ENCODE peak calls at places on chromosome 16, in five cellular contexts. D is A549, J is SK-N-SH, U is HCT116, H is GM23338. X is an unnamed sample.

GRCh38 chr16:75801307-75801706 is 75.0 kb upstream of the CPHXL start:
- DNase-seq in D (no peak), J (no peak), U (no peak), H (peak), X (no peak)

GRCh38 chr16:14510939-14511797 is 118.9 kb downstream of the PARN start:
- DNase-seq in D (no peak), J (no peak), U (no peak), H (no peak), X (no peak)

GRCh38 chr16:749010-749409 is 8.2 kb upstream of the CIAO3 start:
- DNase-seq in D (no peak), J (no peak), U (no peak), H (no peak), X (no peak)

GRCh38 chr16:90019543-90020259 is 445 bp upstream of the DBNDD1 start:
- DNase-seq in D (peak), J (peak), U (no peak), H (peak), X (no peak)

GRCh38 chr16:46765050-46765449 is 16.9 kb upstream of the MYLK3 start:
- DNase-seq in D (no peak), J (no peak), U (no peak), H (no peak), X (no peak)

GRCh38 chr16:23587726-23588125 is 8.4 kb downstream of the NDUFAB1 start:
- DNase-seq in D (no peak), J (no peak), U (no peak), H (no peak), X (no peak)

GRCh38 chr16:74726056-74726455 is 25.4 kb upstream of the MLKL start:
- DNase-seq in D (no peak), J (no peak), U (no peak), H (no peak), X (no peak)

GRCh38 chr16:29825145-29826044 is 5.1 kb downstream of the MVP start:
- DNase-seq in D (peak), J (no peak), U (no peak), H (no peak), X (no peak)

GRCh38 chr16:13875614-13876284 is 44.2 kb upstream of the ERCC4 start:
- DNase-seq in D (no peak), J (no peak), U (no peak), H (no peak), X (no peak)

GRCh38 chr16:24753437-24753836 is 24.0 kb downstream of the TNRC6A start:
- DNase-seq in D (no peak), J (no peak), U (no peak), H (no peak), X (no peak)

GRCh38 chr16:8611886-8612595 is 9.5 kb upstream of the METTL22 start:
- DNase-seq in D (no peak), J (no peak), U (no peak), H (no peak), X (no peak)

GRCh38 chr16:8885674-8886592 is 3.8 kb downstream of the LITAFD start:
- DNase-seq in D (no peak), J (peak), U (no peak), H (peak), X (no peak)

GRCh38 chr16:55439101-55439690 is 39.8 kb upstream of the MMP2 start:
- DNase-seq in D (no peak), J (no peak), U (no peak), H (no peak), X (peak)

GRCh38 chr16:59698341-59698979 is 964.3 kb upstream of the GOT2 start:
- DNase-seq in D (no peak), J (no peak), U (no peak), H (no peak), X (no peak)

GRCh38 chr16:11583889-11584565 is 2.7 kb downstream of the LITAF start:
- DNase-seq in D (no peak), J (no peak), U (no peak), H (no peak), X (no peak)

GRCh38 chr16:11075163-11075562 is 130.8 kb downstream of the CLEC16A start:
- DNase-seq in D (no peak), J (no peak), U (no peak), H (no peak), X (no peak)

GRCh38 chr16:68040506-68041288 is 17.6 kb downstream of the DUS2 start:
- DNase-seq in D (peak), J (peak), U (peak), H (peak), X (peak)

GRCh38 chr16:67514382-67514828 is 14.2 kb upstream of the RIPOR1 start:
- DNase-seq in D (peak), J (peak), U (peak), H (peak), X (peak)

GRCh38 chr16:56460101-56460500 is 8.7 kb downstream of the OGFOD1 start:
- DNase-seq in D (no peak), J (no peak), U (no peak), H (no peak), X (no peak)

GRCh38 chr16:49821614-49822282 is 34.2 kb downstream of the ZNF423 start:
- DNase-seq in D (no peak), J (peak), U (no peak), H (peak), X (no peak)

GRCh38 chr16:7013990-7014389 is 318.7 kb upstream of the RBFOX1 start:
- DNase-seq in D (no peak), J (no peak), U (no peak), H (peak), X (no peak)

GRCh38 chr16:77273-77806 is 685 bp upstream of the MPG start:
- DNase-seq in D (peak), J (peak), U (no peak), H (peak), X (peak)

GRCh38 chr16:89549007-89549700 is 11.3 kb upstream of the RPL13 start:
- DNase-seq in D (no peak), J (no peak), U (no peak), H (no peak), X (no peak)

GRCh38 chr16:67019171-67019570 is 9.8 kb upstream of the CBFB start:
- DNase-seq in D (no peak), J (no peak), U (no peak), H (no peak), X (no peak)

GRCh38 chr16:53282975-53283946 is 151.0 kb upstream of the RBL2 start:
- DNase-seq in D (peak), J (peak), U (peak), H (peak), X (peak)

GRCh38 chr16:81275064-81275532 is 36.6 kb downstream of the BCO1 start:
- DNase-seq in D (no peak), J (no peak), U (no peak), H (no peak), X (no peak)

GRCh38 chr16:12228607-12229499 is 252.3 kb downstream of the SNX29 start:
- DNase-seq in D (peak), J (peak), U (peak), H (peak), X (peak)

GRCh38 chr16:24609417-24609739 is 70.0 kb downstream of the RBBP6 start:
- DNase-seq in D (no peak), J (no peak), U (no peak), H (no peak), X (no peak)

GRCh38 chr16:67580202-67580601 is 17.9 kb downstream of the CTCF start:
- DNase-seq in D (no peak), J (no peak), U (no peak), H (no peak), X (no peak)

GRCh38 chr16:24900230-24900629 is 54.5 kb downstream of the SLC5A11 start:
- DNase-seq in D (no peak), J (no peak), U (no peak), H (peak), X (no peak)

GRCh38 chr16:3945751-3946603 is 65.5 kb upstream of the CREBBP start:
- DNase-seq in D (peak), J (no peak), U (peak), H (peak), X (no peak)

GRCh38 chr16:8761078-8761477 is 36.4 kb downstream of the TMEM186 start:
- DNase-seq in D (no peak), J (no peak), U (no peak), H (no peak), X (no peak)

GRCh38 chr16:50403491-50403890 is 34.7 kb upstream of the BRD7 start:
- DNase-seq in D (no peak), J (peak), U (no peak), H (no peak), X (no peak)

GRCh38 chr16:23330161-23330560 is 28.1 kb downstream of the SCNN1B start:
- DNase-seq in D (no peak), J (no peak), U (no peak), H (no peak), X (no peak)

GRCh38 chr16:66004706-66005105 is 361.8 kb upstream of the CDH5 start:
- DNase-seq in D (no peak), J (no peak), U (no peak), H (no peak), X (no peak)

GRCh38 chr16:8673611-8674412 is 605 bp upstream of the ABAT start:
- DNase-seq in D (no peak), J (no peak), U (no peak), H (peak), X (no peak)

GRCh38 chr16:30901201-30902069 is 5.0 kb downstream of the CTF1 start:
- DNase-seq in D (no peak), J (no peak), U (no peak), H (no peak), X (no peak)
- H3K27ac ChIP-seq in D (peak), J (no peak), U (peak), H (no peak), X (peak)

GRCh38 chr16:28609631-28610594 is at the start of gene SULT1A1:
- DNase-seq in D (no peak), J (peak), U (no peak), H (peak), X (peak)
- TF ChIP-seq REST in D (no peak), J (no peak), U (no peak), H (no peak), X (no peak)

GRCh38 chr16:84514295-84514873 is 9.9 kb upstream of the MEAK7 start:
- DNase-seq in D (no peak), J (no peak), U (no peak), H (no peak), X (no peak)
- H3K4me3 ChIP-seq in D (no peak), J (no peak), U (no peak), H (no peak), X (no peak)

GRCh38 chr16:85126383-85126730 is 14.1 kb upstream of the CIBAR2 start:
- DNase-seq in D (no peak), J (no peak), U (no peak), H (no peak), X (no peak)
- H3K27ac ChIP-seq in D (peak), J (peak), U (no peak), H (no peak), X (no peak)

DNA sequence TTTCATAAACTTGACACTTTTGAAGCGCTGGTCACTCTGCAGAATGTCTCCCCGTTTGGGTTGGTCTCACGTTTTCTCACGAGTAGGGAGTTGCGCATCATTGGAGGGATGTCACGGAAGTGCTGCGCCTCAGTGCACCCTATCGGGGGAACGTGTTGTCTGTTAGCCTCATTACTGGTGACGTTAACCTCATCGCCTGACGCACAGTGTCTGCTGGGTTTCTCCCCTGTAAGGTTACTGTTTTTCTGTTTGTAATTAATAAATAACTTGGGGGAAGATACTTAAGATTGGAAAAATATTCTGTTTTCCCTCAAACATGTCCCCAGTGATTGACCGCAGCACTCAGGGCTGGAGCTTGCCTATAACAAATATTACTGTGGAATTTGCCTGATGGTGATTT is 26.7 kb downstream of the VAC14 start:
- DNase-seq in D (no peak), J (no peak), U (no peak), H (no peak), X (no peak)
- TF ChIP-seq REST in D (no peak), J (no peak), U (no peak), H (no peak), X (no peak)

GRCh38 chr16:87371261-87371866 is 12.2 kb downstream of the FBXO31 start:
- DNase-seq in D (no peak), J (peak), U (no peak), H (no peak), X (no peak)
- H3K4me3 ChIP-seq in D (no peak), J (no peak), U (no peak), H (no peak), X (no peak)

GRCh38 chr16:87495578-87495977 is 2.8 kb upstream of the ZCCHC14 start:
- DNase-seq in D (no peak), J (no peak), U (no peak), H (no peak), X (no peak)

GRCh38 chr16:87489434-87490045 is 3.3 kb downstream of the ZCCHC14 start:
- DNase-seq in D (no peak), J (no peak), U (no peak), H (no peak), X (no peak)

GRCh38 chr16:87490091-87490798 is 2.6 kb downstream of the ZCCHC14 start:
- DNase-seq in D (no peak), J (no peak), U (no peak), H (no peak), X (no peak)

GRCh38 chr16:87492721-87493554 is at the start of gene ZCCHC14:
- DNase-seq in D (peak), J (peak), U (peak), H (peak), X (peak)

GRCh38 chr16:87492241-87492635 is 586 bp downstream of the ZCCHC14 start:
- DNase-seq in D (no peak), J (peak), U (no peak), H (no peak), X (no peak)
- H3K27ac ChIP-seq in D (peak), J (no peak), U (peak), H (no peak), X (no peak)

GRCh38 chr16:20850981-20851380 is 44.7 kb downstream of the REXO5 start:
- DNase-seq in D (no peak), J (no peak), U (no peak), H (no peak), X (no peak)

GRCh38 chr16:20851601-20852000 is 45.3 kb downstream of the REXO5 start:
- DNase-seq in D (peak), J (no peak), U (peak), H (no peak), X (no peak)

GRCh38 chr16:20853076-20853597 is 46.8 kb downstream of the REXO5 start:
- DNase-seq in D (no peak), J (no peak), U (no peak), H (no peak), X (no peak)

GRCh38 chr16:20847577-20847976 is 41.2 kb downstream of the REXO5 start:
- DNase-seq in D (no peak), J (no peak), U (no peak), H (no peak), X (no peak)

GRCh38 chr16:20849587-20850390 is 43.5 kb downstream of the REXO5 start:
- DNase-seq in D (peak), J (peak), U (peak), H (peak), X (peak)
- TF ChIP-seq REST in D (no peak), J (no peak), U (no peak), H (no peak), X (no peak)

GRCh38 chr16:27291106-27291505 is 22.5 kb upstream of the NSMCE1 start:
- DNase-seq in D (no peak), J (no peak), U (no peak), H (no peak), X (no peak)

GRCh38 chr16:27291722-27292240 is 22.0 kb upstream of the IL4R start:
- DNase-seq in D (no peak), J (no peak), U (no peak), H (no peak), X (no peak)

GRCh38 chr16:27287887-27288286 is 19.3 kb upstream of the NSMCE1 start:
- DNase-seq in D (no peak), J (no peak), U (no peak), H (no peak), X (peak)

GRCh38 chr16:27289669-27290068 is 21.1 kb upstream of the NSMCE1 start:
- DNase-seq in D (no peak), J (no peak), U (no peak), H (no peak), X (no peak)

DNA sequence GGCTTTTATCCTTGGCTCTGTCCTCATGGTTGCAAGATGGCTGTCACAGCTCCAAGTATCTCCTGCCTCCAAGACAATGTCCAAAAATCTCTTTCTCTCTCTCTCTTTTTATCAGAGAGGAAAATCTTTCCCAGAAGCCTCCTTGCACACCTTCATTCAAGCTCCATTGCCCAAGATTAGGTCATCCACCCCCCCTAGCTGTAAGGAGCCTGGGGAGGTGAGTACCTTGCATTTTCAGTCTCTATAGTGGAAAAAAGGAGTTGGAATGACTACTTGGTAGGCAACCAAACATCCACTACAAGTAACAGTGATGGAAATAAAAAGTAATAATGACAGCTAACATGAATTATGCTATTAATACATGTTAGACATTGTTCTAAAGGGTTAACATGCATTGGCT is 22.0 kb upstream of the NSMCE1 start:
- DNase-seq in D (no peak), J (no peak), U (no peak), H (no peak), X (no peak)
- H3K4me3 ChIP-seq in D (no peak), J (no peak), U (no peak), H (no peak), X (no peak)

X was measured in HL-60.